ENCODE peak calls at places on chromosomes 7 and 10, in nine cellular contexts. W, V, F, U, L, C, D, G and Z are unnamed samples.
A peak's percentile ranks its signal among the peaks of the same experiment; 100 is the strongest.

GRCh38 chr10:130242483-130242882 is 106.3 kb downstream of the GLRX3 start:
- DNase-seq in W (peak; percentile 62), V (no peak), F (no peak), U (no peak), L (no peak), C (no peak), D (peak; percentile 15), G (no peak), Z (no peak)

GRCh38 chr10:119667562-119668328 is 16.6 kb downstream of the BAG3 start:
- DNase-seq in W (peak; percentile 93), V (peak; percentile 57), F (no peak), U (no peak), L (no peak), C (no peak), D (no peak), G (peak; percentile 83), Z (no peak)

GRCh38 chr7:66114743-66115727 is at the start of gene CRCP:
- DNase-seq in W (peak; percentile 82), V (peak; percentile 86), F (peak; percentile 86), U (peak; percentile 70), L (peak; percentile 85), C (peak; percentile 64), D (peak; percentile 93), G (peak; percentile 67), Z (peak; percentile 88)

GRCh38 chr10:7819126-7819470 is 793 bp downstream of the TAF3 start:
- DNase-seq in W (peak; percentile 27), V (peak; percentile 39), F (peak; percentile 43), U (peak; percentile 44), L (peak; percentile 44), C (no peak), D (no peak), G (no peak), Z (peak; percentile 50)

GRCh38 chr7:101018271-101019167 is 1.4 kb upstream of the MUC17 start:
- DNase-seq in W (no peak), V (no peak), F (peak; percentile 10), U (no peak), L (no peak), C (no peak), D (no peak), G (no peak), Z (peak; percentile 49)

GRCh38 chr10:96719205-96719604 is 1.1 kb downstream of the PIK3AP1 start:
- DNase-seq in W (no peak), V (no peak), F (no peak), U (no peak), L (no peak), C (no peak), D (no peak), G (no peak), Z (peak; percentile 52)

GRCh38 chr7:143485500-143485899 is 7.8 kb downstream of the TAS2R41 start:
- DNase-seq in W (no peak), V (no peak), F (no peak), U (no peak), L (no peak), C (no peak), D (no peak), G (no peak), Z (no peak)

GRCh38 chr7:70598976-70599375 is 533.0 kb upstream of the GALNT17 start:
- DNase-seq in W (no peak), V (peak; percentile 60), F (no peak), U (no peak), L (no peak), C (no peak), D (no peak), G (peak; percentile 28), Z (no peak)

GRCh38 chr7:12031186-12031585 is 179.9 kb upstream of the TMEM106B start:
- DNase-seq in W (no peak), V (no peak), F (no peak), U (no peak), L (no peak), C (no peak), D (no peak), G (no peak), Z (no peak)

GRCh38 chr10:60189861-60190475 is 199.7 kb downstream of the ANK3 start:
- DNase-seq in W (no peak), V (no peak), F (no peak), U (no peak), L (no peak), C (no peak), D (no peak), G (no peak), Z (no peak)